ENCODE peak calls at places on chromosomes 12 and 14, in seven cellular contexts. Y is dorsolateral prefrontal cortex, H is A549, G is astrocyte, B is hepatocyte, O is left ventricle myocardium inferior, C is substantia nigra. L is an unnamed sample.

GRCh38 chr12:52257074-52257551 is 17.3 kb upstream of the KRT86 start:
- DNase-seq in Y (no peak), H (no peak), G (no peak), B (no peak), O (no peak), C (no peak), L (no peak)

GRCh38 chr14:31477248-31477647 is 10.6 kb downstream of the GPR33 start:
- DNase-seq in Y (no peak), H (no peak), G (no peak), B (no peak), O (no peak), C (no peak), L (no peak)

GRCh38 chr14:64857979-64858740 is 21.5 kb downstream of the SPTB start:
- DNase-seq in Y (no peak), H (no peak), G (no peak), B (no peak), O (no peak), C (no peak), L (no peak)

GRCh38 chr12:108939594-108939993 is 59.7 kb downstream of the DAO start:
- DNase-seq in Y (no peak), H (peak; percentile 57), G (peak; percentile 19), B (peak; percentile 34), O (no peak), C (no peak), L (peak; percentile 37)

GRCh38 chr14:56172074-56172473 is 53.9 kb downstream of the PELI2 start:
- DNase-seq in Y (no peak), H (no peak), G (no peak), B (no peak), O (no peak), C (no peak), L (no peak)

GRCh38 chr12:119683413-119683812 is 15.5 kb downstream of the PRKAB1 start:
- DNase-seq in Y (no peak), H (no peak), G (peak; percentile 35), B (no peak), O (no peak), C (no peak), L (peak; percentile 64)

GRCh38 chr12:257521-258321 is 4.9 kb downstream of the SLC6A13 start:
- DNase-seq in Y (no peak), H (no peak), G (no peak), B (no peak), O (no peak), C (no peak), L (no peak)

GRCh38 chr14:70780396-70781075 is 28.8 kb downstream of the MAP3K9 start:
- DNase-seq in Y (peak; percentile 56), H (no peak), G (no peak), B (no peak), O (peak; percentile 15), C (no peak), L (no peak)

GRCh38 chr12:113128802-113129663 is 6.5 kb downstream of the RASAL1 start:
- DNase-seq in Y (no peak), H (no peak), G (no peak), B (no peak), O (no peak), C (no peak), L (no peak)

GRCh38 chr12:124356221-124356620 is 61.3 kb downstream of the RFLNA start:
- DNase-seq in Y (no peak), H (no peak), G (no peak), B (no peak), O (no peak), C (no peak), L (no peak)

GRCh38 chr12:1488908-1489381 is 105.4 kb downstream of the FBXL14 start:
- DNase-seq in Y (no peak), H (no peak), G (peak; percentile 55), B (peak; percentile 37), O (no peak), C (no peak), L (no peak)

GRCh38 chr12:122043476-122043875 is 21.8 kb downstream of the BCL7A start:
- DNase-seq in Y (no peak), H (no peak), G (no peak), B (no peak), O (no peak), C (no peak), L (no peak)

GRCh38 chr14:99344051-99344450 is 72.1 kb upstream of the BCL11B start:
- DNase-seq in Y (no peak), H (no peak), G (no peak), B (no peak), O (no peak), C (no peak), L (no peak)

GRCh38 chr12:120249266-120249874 is 16.2 kb downstream of the PXN start:
- DNase-seq in Y (no peak), H (no peak), G (no peak), B (no peak), O (no peak), C (no peak), L (no peak)

GRCh38 chr14:51726166-51726899 is 74.6 kb downstream of the FRMD6 start:
- DNase-seq in Y (no peak), H (no peak), G (peak; percentile 53), B (no peak), O (no peak), C (no peak), L (peak; percentile 34)

GRCh38 chr12:48336564-48336963 is 14.2 kb downstream of the ZNF641 start:
- DNase-seq in Y (no peak), H (peak; percentile 31), G (no peak), B (no peak), O (no peak), C (no peak), L (peak; percentile 13)

GRCh38 chr12:39573971-39574370 is 45.6 kb downstream of the ABCD2 start:
- DNase-seq in Y (no peak), H (no peak), G (no peak), B (no peak), O (no peak), C (no peak), L (peak; percentile 24)

GRCh38 chr12:100329800-100330199 is 27.1 kb upstream of the SLC17A8 start:
- DNase-seq in Y (no peak), H (no peak), G (no peak), B (no peak), O (no peak), C (no peak), L (no peak)

GRCh38 chr12:130154276-130154675 is 8.0 kb upstream of the FZD10 start:
- DNase-seq in Y (no peak), H (no peak), G (no peak), B (no peak), O (no peak), C (no peak), L (no peak)

GRCh38 chr12:124655317-124656213 is 88.2 kb upstream of the NCOR2 start:
- DNase-seq in Y (peak; percentile 86), H (peak; percentile 45), G (peak; percentile 95), B (peak; percentile 48), O (peak; percentile 86), C (peak; percentile 63), L (no peak)

GRCh38 chr14:78863143-78863542 is 693.0 kb downstream of the NRXN3 start:
- DNase-seq in Y (no peak), H (peak; percentile 12), G (peak; percentile 13), B (peak; percentile 61), O (no peak), C (no peak), L (peak; percentile 45)

GRCh38 chr12:126506426-126507182 is 1441.4 kb downstream of the AACS start:
- DNase-seq in Y (no peak), H (no peak), G (peak; percentile 38), B (no peak), O (no peak), C (no peak), L (no peak)

GRCh38 chr12:50344245-50344644 is 52.2 kb downstream of the FAM186A start:
- DNase-seq in Y (no peak), H (no peak), G (no peak), B (no peak), O (no peak), C (no peak), L (no peak)

GRCh38 chr12:105931104-105931503 is 207.7 kb downstream of the NUAK1 start:
- DNase-seq in Y (no peak), H (no peak), G (no peak), B (no peak), O (no peak), C (no peak), L (no peak)

DNA sequence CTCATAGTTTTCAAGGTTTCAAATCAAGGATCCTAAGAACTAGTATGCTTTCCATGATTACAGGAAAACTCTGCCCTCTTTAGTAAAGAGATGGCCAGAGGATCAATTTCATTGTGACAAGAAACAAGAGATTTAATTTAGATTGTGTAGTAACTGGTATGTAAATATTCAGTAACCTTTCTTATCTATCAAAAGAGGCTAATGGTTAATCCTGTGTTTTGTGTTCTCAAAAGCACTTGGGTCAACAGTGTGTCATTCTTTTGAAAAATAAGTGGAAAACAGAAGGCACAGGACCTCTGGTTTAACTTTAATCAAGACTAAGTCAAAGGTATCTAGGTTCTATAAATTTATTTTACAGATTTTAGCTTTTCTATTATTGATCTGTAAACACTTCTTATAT is 56.6 kb upstream of the ERGIC2 start:
- DNase-seq in Y (no peak), H (no peak), G (no peak), B (no peak), O (no peak), C (no peak), L (no peak)
- H3K27ac ChIP-seq in Y (no peak overlapping the region), H (no peak overlapping the region), G (no peak overlapping the region), B (no peak overlapping the region), O (no peak overlapping the region), C (no peak overlapping the region), L (no peak overlapping the region)

DNA sequence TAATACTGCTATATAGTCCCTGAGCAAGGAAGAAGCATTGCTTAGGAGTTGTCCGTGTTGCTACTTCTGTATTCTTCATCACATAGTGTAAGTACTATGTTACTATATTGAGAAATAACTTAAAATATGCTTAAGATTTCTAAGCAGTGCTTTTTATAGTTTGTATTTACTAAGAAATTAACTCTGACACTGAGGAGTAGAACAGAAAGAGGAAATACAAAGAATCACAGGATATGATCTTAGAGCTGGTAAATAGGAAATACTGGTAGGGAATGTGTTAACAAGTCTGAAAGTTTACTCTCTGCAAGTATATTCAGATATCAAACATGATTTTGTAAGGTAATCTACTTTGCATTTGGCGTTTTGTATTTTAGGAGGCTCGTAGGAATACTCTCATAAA is 15.5 kb downstream of the XPOT start:
- DNase-seq in Y (no peak), H (no peak), G (no peak), B (no peak), O (no peak), C (no peak), L (no peak)
- H3K27ac ChIP-seq in Y (no peak overlapping the region), H (no peak overlapping the region), G (no peak overlapping the region), B (no peak overlapping the region), O (peak overlapping the region; percentile 6), C (no peak overlapping the region), L (no peak overlapping the region)

GRCh38 chr14:54472291-54472690 is 16.5 kb downstream of the GMFB start:
- DNase-seq in Y (no peak), H (no peak), G (no peak), B (no peak), O (no peak), C (no peak), L (no peak)
- H3K27ac ChIP-seq in Y (no peak overlapping the region), H (no peak overlapping the region), G (no peak overlapping the region), B (no peak overlapping the region), O (peak overlapping the region; percentile 76), C (no peak overlapping the region), L (no peak overlapping the region)

DNA sequence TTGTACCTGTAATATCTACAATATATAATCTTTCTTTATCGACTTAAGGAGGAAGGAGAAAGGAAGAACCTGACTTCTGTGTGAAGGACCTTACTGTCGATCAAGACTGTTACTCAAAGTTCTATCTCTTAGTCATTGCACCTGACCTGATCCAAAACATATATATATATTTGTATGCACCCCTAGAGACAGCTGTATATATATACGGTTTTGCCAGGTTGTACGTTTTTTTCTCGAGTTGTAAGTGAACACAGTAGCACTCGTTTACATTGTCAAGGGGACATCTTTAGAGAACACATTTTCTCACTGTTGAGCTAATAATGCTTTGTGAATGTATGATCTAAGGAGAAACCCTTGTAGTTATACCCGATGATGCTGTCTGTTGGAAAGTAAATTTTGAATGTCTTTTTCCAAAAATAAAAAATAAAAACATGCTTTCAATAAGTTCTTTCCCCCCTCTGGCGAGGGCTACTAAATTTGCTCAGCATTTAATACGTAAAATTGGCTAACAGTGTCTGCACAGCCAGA is 536 bp upstream of the SLC35E3 start:
- DNase-seq in Y (no peak), H (no peak), G (no peak), B (no peak), O (no peak), C (no peak), L (no peak)
- H3K27ac ChIP-seq in Y (peak overlapping the region; percentile 86), H (peak overlapping the region; percentile 85), G (peak overlapping the region; percentile 75), B (peak overlapping the region; percentile 77), O (peak overlapping the region; percentile 87), C (peak overlapping the region; percentile 88), L (no peak overlapping the region)